ENCODE peak calls at places on chromosomes 4 and X, in six cellular contexts. One of them, this sample, is unnamed.

GRCh38 chr4:125387770-125388169 is 73.0 kb downstream of the FAT4 start:
- DNase-seq in astrocyte of the spinal cord: peak; percentile 13
- DNase-seq in AG08395: peak; percentile 37
- DNase-seq in Jurkat, Clone E6-1: no peak
- DNase-seq in GM04504: no peak
- DNase-seq in DMS153: no peak
- DNase-seq in this sample: no peak

GRCh38 chr4:153112071-153112460 is 92.2 kb upstream of the TRIM2 start:
- DNase-seq in AG08395: no peak
- DNase-seq in DMS153: no peak
- DNase-seq in astrocyte of the spinal cord: no peak
- DNase-seq in GM04504: no peak
- DNase-seq in Jurkat, Clone E6-1: peak; percentile 84
- DNase-seq in this sample: no peak

GRCh38 chr4:7581477-7581876 is 146.7 kb upstream of the PSAPL1 start:
- DNase-seq in Jurkat, Clone E6-1: peak; percentile 28
- DNase-seq in astrocyte of the spinal cord: peak; percentile 19
- DNase-seq in DMS153: no peak
- DNase-seq in AG08395: no peak
- DNase-seq in GM04504: no peak
- DNase-seq in this sample: no peak

GRCh38 chr4:113050361-113050760 is 908 bp downstream of the ANK2 start:
- DNase-seq in astrocyte of the spinal cord: no peak
- DNase-seq in AG08395: no peak
- DNase-seq in Jurkat, Clone E6-1: no peak
- DNase-seq in GM04504: no peak
- DNase-seq in DMS153: no peak
- DNase-seq in this sample: no peak

GRCh38 chr4:131534944-131535640 is 1614.0 kb upstream of the PCDH10 start:
- DNase-seq in astrocyte of the spinal cord: no peak
- DNase-seq in AG08395: no peak
- DNase-seq in Jurkat, Clone E6-1: no peak
- DNase-seq in GM04504: no peak
- DNase-seq in DMS153: no peak
- DNase-seq in this sample: no peak

GRCh38 chrX:66408507-66408906 is 230.4 kb downstream of the EDA2R start:
- DNase-seq in astrocyte of the spinal cord: no peak
- DNase-seq in Jurkat, Clone E6-1: peak; percentile 44
- DNase-seq in DMS153: peak; percentile 14
- DNase-seq in AG08395: no peak
- DNase-seq in GM04504: no peak
- DNase-seq in this sample: no peak

GRCh38 chrX:68261060-68261672 is 172.1 kb downstream of the OPHN1 start:
- DNase-seq in astrocyte of the spinal cord: peak; percentile 39
- DNase-seq in AG08395: no peak
- DNase-seq in GM04504: no peak
- DNase-seq in Jurkat, Clone E6-1: no peak
- DNase-seq in DMS153: no peak
- DNase-seq in this sample: no peak

GRCh38 chrX:46662188-46662587 is 88.6 kb downstream of the CHST7 start:
- DNase-seq in GM04504: no peak
- DNase-seq in astrocyte of the spinal cord: no peak
- DNase-seq in DMS153: no peak
- DNase-seq in AG08395: no peak
- DNase-seq in Jurkat, Clone E6-1: no peak
- DNase-seq in this sample: no peak

GRCh38 chr4:121829511-121829910 is 5.8 kb upstream of the CCNA2 start:
- DNase-seq in astrocyte of the spinal cord: no peak
- DNase-seq in Jurkat, Clone E6-1: no peak
- DNase-seq in DMS153: no peak
- DNase-seq in GM04504: no peak
- DNase-seq in AG08395: no peak
- DNase-seq in this sample: no peak

GRCh38 chr4:56656346-56656643 is 24.8 kb downstream of the HOPX start:
- DNase-seq in AG08395: no peak
- DNase-seq in GM04504: no peak
- DNase-seq in DMS153: no peak
- DNase-seq in Jurkat, Clone E6-1: no peak
- DNase-seq in astrocyte of the spinal cord: no peak
- DNase-seq in this sample: no peak

GRCh38 chr4:30968926-30969325 is 248.8 kb downstream of the PCDH7 start:
- DNase-seq in GM04504: no peak
- DNase-seq in astrocyte of the spinal cord: no peak
- DNase-seq in AG08395: no peak
- DNase-seq in DMS153: no peak
- DNase-seq in Jurkat, Clone E6-1: no peak
- DNase-seq in this sample: no peak

GRCh38 chr4:80201326-80202151 is 4.2 kb downstream of the PRDM8 start:
- DNase-seq in AG08395: peak; percentile 23
- DNase-seq in GM04504: no peak
- DNase-seq in DMS153: peak; percentile 56
- DNase-seq in Jurkat, Clone E6-1: peak; percentile 60
- DNase-seq in astrocyte of the spinal cord: peak; percentile 56
- DNase-seq in this sample: no peak

GRCh38 chrX:155985208-155985607 is 12.3 kb upstream of the IL9R start:
- DNase-seq in DMS153: no peak
- DNase-seq in astrocyte of the spinal cord: no peak
- DNase-seq in Jurkat, Clone E6-1: no peak
- DNase-seq in AG08395: no peak
- DNase-seq in GM04504: no peak
- DNase-seq in this sample: no peak

GRCh38 chr4:95637047-95637600 is 88.4 kb upstream of the UNC5C start:
- DNase-seq in DMS153: peak; percentile 0
- DNase-seq in GM04504: no peak
- DNase-seq in AG08395: no peak
- DNase-seq in Jurkat, Clone E6-1: peak; percentile 16
- DNase-seq in astrocyte of the spinal cord: peak; percentile 42
- DNase-seq in this sample: no peak

GRCh38 chrX:133297284-133297683 is 79.1 kb upstream of the TFDP3 start:
- DNase-seq in astrocyte of the spinal cord: peak; percentile 85
- DNase-seq in GM04504: peak; percentile 28
- DNase-seq in AG08395: peak; percentile 59
- DNase-seq in DMS153: no peak
- DNase-seq in Jurkat, Clone E6-1: no peak
- DNase-seq in this sample: no peak

GRCh38 chr4:102868153-102868781 is 525 bp upstream of the CISD2 start:
- DNase-seq in DMS153: no peak
- DNase-seq in AG08395: no peak
- DNase-seq in GM04504: no peak
- DNase-seq in Jurkat, Clone E6-1: no peak
- DNase-seq in astrocyte of the spinal cord: no peak
- DNase-seq in this sample: no peak

GRCh38 chrX:55489315-55490009 is at the start of gene USP51:
- DNase-seq in Jurkat, Clone E6-1: no peak
- DNase-seq in AG08395: peak; percentile 46
- DNase-seq in astrocyte of the spinal cord: peak; percentile 18
- DNase-seq in DMS153: no peak
- DNase-seq in GM04504: no peak
- DNase-seq in this sample: peak; percentile 28

GRCh38 chr4:78432896-78433295 is 118.7 kb upstream of the ANXA3 start:
- DNase-seq in GM04504: peak; percentile 21
- DNase-seq in astrocyte of the spinal cord: peak; percentile 23
- DNase-seq in Jurkat, Clone E6-1: no peak
- DNase-seq in AG08395: peak; percentile 78
- DNase-seq in DMS153: no peak
- DNase-seq in this sample: no peak

GRCh38 chr4:182845618-182846017 is 71.6 kb downstream of the DCTD start:
- DNase-seq in GM04504: no peak
- DNase-seq in DMS153: no peak
- DNase-seq in astrocyte of the spinal cord: no peak
- DNase-seq in AG08395: no peak
- DNase-seq in Jurkat, Clone E6-1: no peak
- DNase-seq in this sample: no peak

GRCh38 chr4:102867278-102868152 is 1.3 kb upstream of the CISD2 start:
- DNase-seq in astrocyte of the spinal cord: no peak
- DNase-seq in DMS153: no peak
- DNase-seq in AG08395: no peak
- DNase-seq in GM04504: no peak
- DNase-seq in Jurkat, Clone E6-1: no peak
- DNase-seq in this sample: no peak

GRCh38 chr4:63620271-63620670 is 789.0 kb downstream of the TECRL start:
- DNase-seq in AG08395: no peak
- DNase-seq in DMS153: peak; percentile 63
- DNase-seq in Jurkat, Clone E6-1: no peak
- DNase-seq in astrocyte of the spinal cord: no peak
- DNase-seq in GM04504: no peak
- DNase-seq in this sample: no peak

GRCh38 chrX:106415276-106415895 is 196.4 kb upstream of the RADX start:
- DNase-seq in AG08395: peak; percentile 24
- DNase-seq in Jurkat, Clone E6-1: no peak
- DNase-seq in astrocyte of the spinal cord: peak; percentile 26
- DNase-seq in DMS153: no peak
- DNase-seq in GM04504: no peak
- DNase-seq in this sample: no peak

GRCh38 chr4:141635726-141636076 is 682 bp upstream of the IL15 start:
- DNase-seq in astrocyte of the spinal cord: no peak
- DNase-seq in AG08395: no peak
- DNase-seq in GM04504: no peak
- DNase-seq in Jurkat, Clone E6-1: no peak
- DNase-seq in DMS153: no peak
- DNase-seq in this sample: no peak

GRCh38 chr4:153260553-153261306 is 56.5 kb downstream of the TRIM2 start:
- DNase-seq in AG08395: peak; percentile 52
- DNase-seq in DMS153: no peak
- DNase-seq in astrocyte of the spinal cord: peak; percentile 22
- DNase-seq in GM04504: peak; percentile 71
- DNase-seq in Jurkat, Clone E6-1: no peak
- DNase-seq in this sample: no peak

This sample was measured in prostate gland.